ENCODE peak calls at places on chromosomes 13 and 19, in seven cellular contexts. One of them, this sample, is unnamed.

GRCh38 chr19:56671613-56671994 is at the start of gene ZNF835:
- DNase-seq in left ventricle myocardium inferior: peak
- DNase-seq in kidney: peak
- DNase-seq in CD4-positive, alpha-beta T cell: peak
- DNase-seq in SJSA1: no peak
- DNase-seq in coronary artery: peak
- DNase-seq in IMR-90: no peak
- DNase-seq in this sample: no peak

GRCh38 chr13:91739751-91740150 is 341.3 kb downstream of the GPC5 start:
- DNase-seq in coronary artery: no peak
- DNase-seq in CD4-positive, alpha-beta T cell: no peak
- DNase-seq in kidney: no peak
- DNase-seq in IMR-90: no peak
- DNase-seq in SJSA1: no peak
- DNase-seq in left ventricle myocardium inferior: no peak
- DNase-seq in this sample: no peak

GRCh38 chr13:97573011-97573410 is 139.0 kb downstream of the RAP2A start:
- DNase-seq in kidney: no peak
- DNase-seq in coronary artery: no peak
- DNase-seq in left ventricle myocardium inferior: no peak
- DNase-seq in SJSA1: no peak
- DNase-seq in CD4-positive, alpha-beta T cell: no peak
- DNase-seq in IMR-90: peak
- DNase-seq in this sample: no peak

GRCh38 chr13:84870190-84870589 is 929.0 kb downstream of the SLITRK6 start:
- DNase-seq in left ventricle myocardium inferior: no peak
- DNase-seq in SJSA1: no peak
- DNase-seq in coronary artery: no peak
- DNase-seq in CD4-positive, alpha-beta T cell: no peak
- DNase-seq in IMR-90: no peak
- DNase-seq in kidney: no peak
- DNase-seq in this sample: no peak

GRCh38 chr13:70253411-70253810 is 145.2 kb upstream of the KLHL1 start:
- DNase-seq in coronary artery: no peak
- DNase-seq in SJSA1: no peak
- DNase-seq in CD4-positive, alpha-beta T cell: no peak
- DNase-seq in kidney: no peak
- DNase-seq in left ventricle myocardium inferior: no peak
- DNase-seq in IMR-90: no peak
- DNase-seq in this sample: no peak

GRCh38 chr19:2061936-2062729 is 11.1 kb upstream of the MKNK2 start:
- DNase-seq in kidney: peak
- DNase-seq in CD4-positive, alpha-beta T cell: no peak
- DNase-seq in left ventricle myocardium inferior: no peak
- DNase-seq in coronary artery: peak
- DNase-seq in IMR-90: no peak
- DNase-seq in SJSA1: no peak
- DNase-seq in this sample: no peak

GRCh38 chr13:111384441-111385181 is 64.2 kb downstream of the TEX29 start:
- DNase-seq in left ventricle myocardium inferior: no peak
- DNase-seq in coronary artery: no peak
- DNase-seq in kidney: no peak
- DNase-seq in CD4-positive, alpha-beta T cell: no peak
- DNase-seq in SJSA1: peak
- DNase-seq in IMR-90: no peak
- DNase-seq in this sample: no peak

GRCh38 chr19:44539236-44539819 is 9.9 kb upstream of the CEACAM20 start:
- DNase-seq in coronary artery: peak
- DNase-seq in left ventricle myocardium inferior: no peak
- DNase-seq in IMR-90: peak
- DNase-seq in SJSA1: no peak
- DNase-seq in CD4-positive, alpha-beta T cell: no peak
- DNase-seq in kidney: peak
- DNase-seq in this sample: no peak

GRCh38 chr13:80547885-80548284 is 207.0 kb upstream of the SPRY2 start:
- DNase-seq in IMR-90: no peak
- DNase-seq in coronary artery: no peak
- DNase-seq in kidney: no peak
- DNase-seq in SJSA1: no peak
- DNase-seq in left ventricle myocardium inferior: no peak
- DNase-seq in CD4-positive, alpha-beta T cell: no peak
- DNase-seq in this sample: no peak

GRCh38 chr13:40061466-40062450 is 406.3 kb downstream of the COG6 start:
- DNase-seq in coronary artery: no peak
- DNase-seq in left ventricle myocardium inferior: no peak
- DNase-seq in CD4-positive, alpha-beta T cell: no peak
- DNase-seq in SJSA1: no peak
- DNase-seq in kidney: no peak
- DNase-seq in IMR-90: no peak
- DNase-seq in this sample: no peak

GRCh38 chr13:107480130-107480529 is 735.2 kb downstream of the LIG4 start:
- DNase-seq in CD4-positive, alpha-beta T cell: no peak
- DNase-seq in SJSA1: no peak
- DNase-seq in coronary artery: no peak
- DNase-seq in IMR-90: peak
- DNase-seq in kidney: no peak
- DNase-seq in left ventricle myocardium inferior: no peak
- DNase-seq in this sample: no peak

GRCh38 chr19:54473071-54473941 is at the start of gene CDC42EP5:
- DNase-seq in IMR-90: peak
- DNase-seq in coronary artery: no peak
- DNase-seq in SJSA1: peak
- DNase-seq in CD4-positive, alpha-beta T cell: no peak
- DNase-seq in left ventricle myocardium inferior: peak
- DNase-seq in kidney: peak
- DNase-seq in this sample: peak

GRCh38 chr13:111917901-111918300 is 149.0 kb upstream of the SOX1 start:
- DNase-seq in IMR-90: no peak
- DNase-seq in SJSA1: no peak
- DNase-seq in left ventricle myocardium inferior: no peak
- DNase-seq in kidney: no peak
- DNase-seq in CD4-positive, alpha-beta T cell: no peak
- DNase-seq in coronary artery: peak
- DNase-seq in this sample: no peak

GRCh38 chr19:44905437-44906160 is at the start of gene APOE:
- DNase-seq in CD4-positive, alpha-beta T cell: no peak
- DNase-seq in coronary artery: no peak
- DNase-seq in left ventricle myocardium inferior: no peak
- DNase-seq in IMR-90: no peak
- DNase-seq in SJSA1: no peak
- DNase-seq in kidney: no peak
- DNase-seq in this sample: no peak

GRCh38 chr13:24203726-24204295 is 43.3 kb downstream of the SPATA13 start:
- DNase-seq in left ventricle myocardium inferior: no peak
- DNase-seq in kidney: no peak
- DNase-seq in IMR-90: peak
- DNase-seq in CD4-positive, alpha-beta T cell: no peak
- DNase-seq in coronary artery: no peak
- DNase-seq in SJSA1: no peak
- DNase-seq in this sample: no peak

GRCh38 chr19:19214892-19215291 is 3.1 kb downstream of the NCAN start:
- DNase-seq in coronary artery: no peak
- DNase-seq in IMR-90: peak
- DNase-seq in left ventricle myocardium inferior: no peak
- DNase-seq in SJSA1: peak
- DNase-seq in CD4-positive, alpha-beta T cell: peak
- DNase-seq in kidney: no peak
- DNase-seq in this sample: peak

GRCh38 chr19:19185853-19186728 is 5.9 kb downstream of the BORCS8 start:
- DNase-seq in coronary artery: no peak
- DNase-seq in IMR-90: peak
- DNase-seq in SJSA1: peak
- DNase-seq in kidney: no peak
- DNase-seq in CD4-positive, alpha-beta T cell: peak
- DNase-seq in left ventricle myocardium inferior: no peak
- DNase-seq in this sample: no peak

GRCh38 chr19:56142087-56142787 is 1.1 kb downstream of the ZNF444 start:
- DNase-seq in left ventricle myocardium inferior: no peak
- DNase-seq in kidney: no peak
- DNase-seq in SJSA1: no peak
- DNase-seq in IMR-90: no peak
- DNase-seq in CD4-positive, alpha-beta T cell: no peak
- DNase-seq in coronary artery: no peak
- DNase-seq in this sample: no peak

GRCh38 chr13:52428295-52428694 is 22.1 kb downstream of the VPS36 start:
- DNase-seq in IMR-90: peak
- DNase-seq in kidney: no peak
- DNase-seq in left ventricle myocardium inferior: no peak
- DNase-seq in CD4-positive, alpha-beta T cell: no peak
- DNase-seq in SJSA1: no peak
- DNase-seq in coronary artery: no peak
- DNase-seq in this sample: peak

GRCh38 chr19:5130371-5131030 is 161.6 kb downstream of the KDM4B start:
- DNase-seq in kidney: no peak
- DNase-seq in coronary artery: no peak
- DNase-seq in SJSA1: no peak
- DNase-seq in left ventricle myocardium inferior: no peak
- DNase-seq in CD4-positive, alpha-beta T cell: peak
- DNase-seq in IMR-90: no peak
- DNase-seq in this sample: no peak
- H3K27ac ChIP-seq in kidney: no peak
- H3K27ac ChIP-seq in coronary artery: peak
- H3K27ac ChIP-seq in SJSA1: no peak
- H3K27ac ChIP-seq in left ventricle myocardium inferior: no peak
- H3K27ac ChIP-seq in CD4-positive, alpha-beta T cell: peak
- H3K27ac ChIP-seq in IMR-90: no peak
- H3K27ac ChIP-seq in this sample: no peak

GRCh38 chr13:100139822-100140221 is 50.9 kb downstream of the PCCA start:
- DNase-seq in CD4-positive, alpha-beta T cell: no peak
- DNase-seq in coronary artery: no peak
- DNase-seq in IMR-90: peak
- DNase-seq in kidney: no peak
- DNase-seq in left ventricle myocardium inferior: no peak
- DNase-seq in SJSA1: peak
- DNase-seq in this sample: peak

GRCh38 chr13:100140441-100140840 is 51.5 kb downstream of the PCCA start:
- DNase-seq in kidney: no peak
- DNase-seq in IMR-90: peak
- DNase-seq in left ventricle myocardium inferior: no peak
- DNase-seq in CD4-positive, alpha-beta T cell: no peak
- DNase-seq in coronary artery: no peak
- DNase-seq in SJSA1: peak
- DNase-seq in this sample: no peak

GRCh38 chr13:100138859-100139491 is 50.1 kb downstream of the PCCA start:
- DNase-seq in coronary artery: no peak
- DNase-seq in CD4-positive, alpha-beta T cell: no peak
- DNase-seq in left ventricle myocardium inferior: no peak
- DNase-seq in kidney: no peak
- DNase-seq in SJSA1: no peak
- DNase-seq in IMR-90: no peak
- DNase-seq in this sample: no peak
- H3K27ac ChIP-seq in coronary artery: no peak
- H3K27ac ChIP-seq in CD4-positive, alpha-beta T cell: no peak
- H3K27ac ChIP-seq in left ventricle myocardium inferior: no peak
- H3K27ac ChIP-seq in kidney: no peak
- H3K27ac ChIP-seq in SJSA1: peak
- H3K27ac ChIP-seq in IMR-90: no peak
- H3K27ac ChIP-seq in this sample: no peak

GRCh38 chr19:48319647-48320537 is 5.5 kb upstream of the EMP3 start:
- DNase-seq in SJSA1: peak
- DNase-seq in IMR-90: peak
- DNase-seq in CD4-positive, alpha-beta T cell: peak
- DNase-seq in left ventricle myocardium inferior: peak
- DNase-seq in coronary artery: peak
- DNase-seq in kidney: peak
- DNase-seq in this sample: no peak
- H3K27ac ChIP-seq in SJSA1: no peak
- H3K27ac ChIP-seq in IMR-90: no peak
- H3K27ac ChIP-seq in CD4-positive, alpha-beta T cell: peak
- H3K27ac ChIP-seq in left ventricle myocardium inferior: peak
- H3K27ac ChIP-seq in coronary artery: peak
- H3K27ac ChIP-seq in kidney: peak
- H3K27ac ChIP-seq in this sample: no peak

GRCh38 chr19:17088552-17088951 is 13.0 kb downstream of the MYO9B start:
- DNase-seq in IMR-90: peak
- DNase-seq in coronary artery: no peak
- DNase-seq in kidney: no peak
- DNase-seq in CD4-positive, alpha-beta T cell: no peak
- DNase-seq in SJSA1: no peak
- DNase-seq in left ventricle myocardium inferior: no peak
- DNase-seq in this sample: no peak
- H3K27ac ChIP-seq in IMR-90: peak
- H3K27ac ChIP-seq in coronary artery: peak
- H3K27ac ChIP-seq in kidney: no peak
- H3K27ac ChIP-seq in CD4-positive, alpha-beta T cell: no peak
- H3K27ac ChIP-seq in SJSA1: peak
- H3K27ac ChIP-seq in left ventricle myocardium inferior: no peak
- H3K27ac ChIP-seq in this sample: peak

GRCh38 chr19:7069904-7070226 is 362 bp downstream of the ZNF557 start:
- DNase-seq in coronary artery: no peak
- DNase-seq in SJSA1: no peak
- DNase-seq in kidney: no peak
- DNase-seq in CD4-positive, alpha-beta T cell: peak
- DNase-seq in left ventricle myocardium inferior: no peak
- DNase-seq in IMR-90: no peak
- DNase-seq in this sample: no peak
- H3K27ac ChIP-seq in coronary artery: peak
- H3K27ac ChIP-seq in SJSA1: peak
- H3K27ac ChIP-seq in kidney: peak
- H3K27ac ChIP-seq in CD4-positive, alpha-beta T cell: peak
- H3K27ac ChIP-seq in left ventricle myocardium inferior: peak
- H3K27ac ChIP-seq in IMR-90: peak
- H3K27ac ChIP-seq in this sample: peak

DNA sequence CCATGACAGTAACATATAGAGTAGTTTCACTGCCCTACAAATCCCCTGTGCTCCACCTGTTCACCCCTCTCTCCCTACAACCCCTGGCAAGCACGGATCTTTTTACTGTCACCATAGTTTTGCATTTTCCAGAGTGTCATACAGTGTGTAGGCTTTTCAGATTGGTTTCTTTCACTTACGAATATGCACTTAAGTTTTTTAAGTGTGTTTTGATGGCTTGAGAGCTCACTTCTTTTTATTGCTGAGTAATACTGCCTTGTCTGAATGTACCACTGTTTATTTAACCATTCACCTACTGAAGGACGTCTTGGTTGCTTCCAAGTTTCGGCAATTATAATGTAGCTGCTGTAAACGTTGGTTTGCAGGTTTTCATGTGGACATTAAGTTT is 175.1 kb downstream of the ITGBL1 start:
- DNase-seq in kidney: no peak
- DNase-seq in coronary artery: no peak
- DNase-seq in SJSA1: no peak
- DNase-seq in CD4-positive, alpha-beta T cell: no peak
- DNase-seq in left ventricle myocardium inferior: no peak
- DNase-seq in IMR-90: peak
- DNase-seq in this sample: no peak
- H3K27ac ChIP-seq in kidney: no peak
- H3K27ac ChIP-seq in coronary artery: peak
- H3K27ac ChIP-seq in SJSA1: peak
- H3K27ac ChIP-seq in CD4-positive, alpha-beta T cell: no peak
- H3K27ac ChIP-seq in left ventricle myocardium inferior: peak
- H3K27ac ChIP-seq in IMR-90: no peak
- H3K27ac ChIP-seq in this sample: no peak

GRCh38 chr13:105519766-105520165 is 1015.7 kb downstream of the EFNB2 start:
- DNase-seq in coronary artery: no peak
- DNase-seq in left ventricle myocardium inferior: no peak
- DNase-seq in IMR-90: no peak
- DNase-seq in kidney: no peak
- DNase-seq in SJSA1: no peak
- DNase-seq in CD4-positive, alpha-beta T cell: no peak
- DNase-seq in this sample: no peak
- H3K27ac ChIP-seq in coronary artery: no peak
- H3K27ac ChIP-seq in left ventricle myocardium inferior: no peak
- H3K27ac ChIP-seq in IMR-90: no peak
- H3K27ac ChIP-seq in kidney: no peak
- H3K27ac ChIP-seq in SJSA1: no peak
- H3K27ac ChIP-seq in CD4-positive, alpha-beta T cell: no peak
- H3K27ac ChIP-seq in this sample: no peak